ENCODE peak calls at places on chromosomes 2 and 18, in nine cellular contexts. O, U, C, F, H, A, W, S and T are unnamed samples.

GRCh38 chr2:136665741-136666140 is 99.6 kb upstream of the THSD7B start:
- DNase-seq in O (no peak), U (no peak), C (no peak), F (no peak), H (no peak), A (no peak), W (no peak), S (no peak), T (no peak)

GRCh38 chr2:159199751-159200465 is 86.6 kb downstream of the WDSUB1 start:
- DNase-seq in O (no peak), U (no peak), C (no peak), F (no peak), H (no peak), A (no peak), W (no peak), S (no peak), T (no peak)

GRCh38 chr18:47531759-47532158 is 280.3 kb upstream of the SKOR2 start:
- DNase-seq in O (no peak), U (no peak), C (no peak), F (no peak), H (no peak), A (no peak), W (no peak), S (no peak), T (no peak)

GRCh38 chr2:227623225-227623624 is 5.9 kb downstream of the SCYGR4 start:
- DNase-seq in O (no peak), U (peak), C (peak), F (no peak), H (no peak), A (no peak), W (no peak), S (no peak), T (no peak)

GRCh38 chr2:25697559-25698341 is 24.4 kb upstream of the DTNB start:
- DNase-seq in O (no peak), U (no peak), C (no peak), F (no peak), H (no peak), A (no peak), W (no peak), S (peak), T (no peak)

GRCh38 chr2:70708376-70709199 is 59.4 kb downstream of the ADD2 start:
- DNase-seq in O (no peak), U (no peak), C (peak), F (no peak), H (no peak), A (no peak), W (no peak), S (no peak), T (no peak)

GRCh38 chr2:71223767-71224333 is 3.1 kb downstream of the PAIP2B start:
- DNase-seq in O (no peak), U (peak), C (no peak), F (peak), H (no peak), A (peak), W (no peak), S (peak), T (no peak)

GRCh38 chr2:96241901-96242611 is 23.7 kb downstream of the TMEM127 start:
- DNase-seq in O (peak), U (peak), C (no peak), F (no peak), H (peak), A (no peak), W (peak), S (no peak), T (no peak)

GRCh38 chr2:20403693-20404381 is 43.0 kb upstream of the RHOB start:
- DNase-seq in O (no peak), U (no peak), C (no peak), F (no peak), H (no peak), A (no peak), W (no peak), S (no peak), T (no peak)

GRCh38 chr2:222939208-222939846 is 78.5 kb downstream of the ACSL3 start:
- DNase-seq in O (peak), U (peak), C (no peak), F (peak), H (peak), A (peak), W (peak), S (peak), T (peak)

GRCh38 chr2:191889924-191890323 is 43.0 kb upstream of the CAVIN2 start:
- DNase-seq in O (no peak), U (no peak), C (no peak), F (no peak), H (no peak), A (no peak), W (no peak), S (no peak), T (no peak)